ENCODE peak calls at places on chromosomes 4 and X, in five cellular contexts. X is A673; B is CD4-positive, alpha-beta memory T cell; Z is AG10803; M is A549. A is an unnamed sample.

GRCh38 chrX:105315301-105315700 is 94.8 kb upstream of the TEX13A start:
- DNase-seq in Z (no peak), B (no peak), X (no peak), M (no peak), A (peak)

GRCh38 chr4:13642576-13642975 is 15.1 kb upstream of the BOD1L1 start:
- DNase-seq in X (no peak), Z (peak), M (no peak), B (no peak), A (peak)

GRCh38 chr4:7853271-7853670 is 86.4 kb downstream of the AFAP1 start:
- DNase-seq in X (no peak), Z (no peak), B (no peak), M (no peak), A (no peak)

GRCh38 chr4:104625706-104626105 is 131.0 kb upstream of the CXXC4 start:
- DNase-seq in Z (no peak), M (no peak), X (no peak), B (no peak), A (no peak)

GRCh38 chr4:3635090-3635820 is 103.0 kb upstream of the LRPAP1 start:
- DNase-seq in B (no peak), X (no peak), M (no peak), Z (no peak), A (no peak)

GRCh38 chrX:38154818-38155217 is 65.9 kb downstream of the SRPX start:
- DNase-seq in B (no peak), M (no peak), X (no peak), Z (peak), A (peak)

GRCh38 chr4:83002329-83002728 is 8.3 kb downstream of the LIN54 start:
- DNase-seq in Z (no peak), X (no peak), M (no peak), B (no peak), A (no peak)

GRCh38 chrX:13398073-13398823 is 78.4 kb upstream of the ATXN3L start:
- DNase-seq in M (peak), Z (peak), X (peak), B (no peak), A (peak)

GRCh38 chr4:11719879-11720278 is 291.2 kb upstream of the HS3ST1 start:
- DNase-seq in X (no peak), Z (no peak), B (no peak), M (no peak), A (no peak)

GRCh38 chrX:32041181-32041580 is 969.3 kb upstream of the FTHL17 start:
- DNase-seq in M (no peak), Z (no peak), B (no peak), X (no peak), A (no peak)

GRCh38 chrX:8565729-8566128 is 101.1 kb downstream of the VCX3B start:
- DNase-seq in Z (no peak), B (no peak), M (no peak), X (no peak), A (no peak)

GRCh38 chrX:153499258-153499657 is 4.5 kb downstream of the BGN start:
- DNase-seq in B (no peak), M (no peak), X (no peak), Z (no peak), A (peak)

GRCh38 chr4:2927016-2927695 is 36.0 kb downstream of the NOP14 start:
- DNase-seq in B (no peak), M (no peak), X (no peak), Z (no peak), A (no peak)

GRCh38 chr4:121070696-121071639 is 1.4 kb downstream of the NDNF start:
- DNase-seq in Z (peak), X (peak), M (peak), B (peak), A (peak)

GRCh38 chr4:73776363-73776762 is 36.0 kb downstream of the CXCL8 start:
- DNase-seq in B (no peak), X (no peak), M (peak), Z (peak), A (peak)

GRCh38 chr4:825969-826330 is at the start of gene CPLX1:
- DNase-seq in B (no peak), M (no peak), Z (no peak), X (peak), A (no peak)

DNA sequence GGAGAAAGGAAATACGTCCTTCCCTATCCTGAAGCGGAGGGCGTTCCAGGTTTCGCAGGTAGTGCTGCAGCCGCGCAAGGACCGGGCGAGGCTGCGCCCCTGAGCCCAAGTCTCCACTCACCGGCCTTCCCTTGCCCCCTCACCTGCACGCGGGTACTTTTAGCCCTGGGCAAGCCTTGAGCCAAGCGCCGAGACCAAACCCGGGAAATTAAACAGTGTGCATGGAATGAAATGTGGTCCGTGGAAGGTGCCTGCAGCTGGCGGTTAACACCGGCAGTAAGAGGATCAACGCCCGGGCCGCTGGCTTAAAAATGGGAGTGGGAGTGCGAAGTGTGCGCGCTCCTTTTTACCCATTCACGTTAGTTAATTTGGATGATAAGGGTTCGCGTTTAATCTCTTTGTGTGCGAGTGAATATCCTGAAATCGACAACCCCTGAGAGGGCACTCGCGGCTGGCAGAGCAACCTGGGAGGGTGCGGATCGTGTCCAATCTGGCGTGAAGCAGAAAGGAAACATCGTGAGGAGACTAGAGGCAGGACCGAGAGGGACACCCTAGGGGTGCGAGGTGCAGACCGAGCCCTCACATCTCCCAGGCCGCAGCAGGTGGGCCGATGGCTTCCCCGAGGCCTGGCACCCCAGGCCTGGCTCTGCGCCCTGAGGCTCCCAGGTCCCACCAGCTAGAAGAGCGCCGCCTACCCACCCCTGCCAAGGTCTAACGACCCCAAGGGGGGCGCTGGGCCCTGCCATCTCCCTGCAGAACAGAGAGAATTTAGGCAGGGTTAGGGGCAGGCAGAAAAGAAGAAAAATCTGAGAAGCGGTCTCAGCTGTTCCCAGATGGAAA is 2.0 kb upstream of the HELT start:
- DNase-seq in M (no peak), Z (no peak), B (no peak), X (no peak), A (no peak)
- H3K4me3 ChIP-seq in M (no peak), Z (no peak), B (no peak), X (no peak), A (no peak)

GRCh38 chr4:139676365-139676764 is 10.7 kb downstream of the MGST2 start:
- DNase-seq in X (no peak), M (no peak), Z (no peak), B (no peak), A (no peak)
- H3K4me3 ChIP-seq in X (no peak), M (no peak), Z (no peak), B (no peak), A (no peak)

GRCh38 chr4:140046037-140046436 is 107.9 kb downstream of the MAML3 start:
- DNase-seq in B (no peak), Z (no peak), M (no peak), X (no peak), A (no peak)

GRCh38 chr4:140046573-140046972 is 107.4 kb downstream of the MAML3 start:
- DNase-seq in X (no peak), Z (no peak), M (no peak), B (no peak), A (no peak)

GRCh38 chr4:140048419-140049022 is 105.5 kb downstream of the MAML3 start:
- DNase-seq in Z (no peak), X (no peak), M (no peak), B (no peak), A (no peak)

GRCh38 chr4:140047781-140048180 is 106.2 kb downstream of the MAML3 start:
- DNase-seq in Z (no peak), X (no peak), M (no peak), B (no peak), A (no peak)

GRCh38 chr4:140047017-140047640 is 106.9 kb downstream of the MAML3 start:
- DNase-seq in Z (no peak), X (no peak), B (no peak), M (no peak), A (peak)
- H3K4me3 ChIP-seq in Z (no peak), X (no peak), B (no peak), M (no peak), A (no peak)

GRCh38 chr4:41362647-41363383 is 106.1 kb downstream of the UCHL1 start:
- DNase-seq in B (no peak), M (no peak), X (no peak), Z (peak), A (no peak)
- H3K4me3 ChIP-seq in B (no peak), M (peak), X (no peak), Z (no peak), A (no peak)

GRCh38 chr4:41363384-41363981 is 106.8 kb downstream of the UCHL1 start:
- DNase-seq in M (peak), B (no peak), X (no peak), Z (peak), A (peak)
- H3K4me3 ChIP-seq in M (peak), B (no peak), X (no peak), Z (no peak), A (peak)

A was measured in fibroblast of the aortic adventitia.